ENCODE peak calls at places on chromosomes 12 and 14, in seven cellular contexts. P, O, B, C, G, D and U are unnamed samples.

GRCh38 chr12:98334768-98335167 is 180.6 kb upstream of the TMPO start:
- DNase-seq in P (no peak), O (no peak), B (no peak), C (no peak), G (no peak), D (no peak), U (no peak)

GRCh38 chr12:53791735-53792326 is 40.1 kb upstream of the CISTR start:
- DNase-seq in P (peak; percentile 38), O (no peak), B (no peak), C (no peak), G (peak; percentile 78), D (peak; percentile 50), U (no peak)

GRCh38 chr12:32171211-32171610 is 64.6 kb downstream of the BICD1 start:
- DNase-seq in P (no peak), O (no peak), B (no peak), C (no peak), G (no peak), D (no peak), U (no peak)

GRCh38 chr12:10454531-10454930 is 1.4 kb upstream of the KLRC1 start:
- DNase-seq in P (no peak), O (no peak), B (no peak), C (no peak), G (no peak), D (no peak), U (no peak)

GRCh38 chr14:99166506-99166905 is 105.5 kb downstream of the BCL11B start:
- DNase-seq in P (no peak), O (no peak), B (no peak), C (no peak), G (peak; percentile 24), D (no peak), U (no peak)

GRCh38 chr14:73739174-73739898 is 25.2 kb upstream of the PNMA1 start:
- DNase-seq in P (no peak), O (no peak), B (no peak), C (no peak), G (no peak), D (peak; percentile 23), U (no peak)

GRCh38 chr12:30850684-30851083 is 75.9 kb upstream of the TSPAN11 start:
- DNase-seq in P (no peak), O (no peak), B (no peak), C (no peak), G (no peak), D (no peak), U (no peak)

GRCh38 chr12:82651489-82651888 is 35.2 kb upstream of the TMTC2 start:
- DNase-seq in P (peak; percentile 83), O (no peak), B (no peak), C (no peak), G (no peak), D (no peak), U (no peak)

GRCh38 chr14:99122521-99123125 is 149.4 kb downstream of the BCL11B start:
- DNase-seq in P (no peak), O (no peak), B (no peak), C (no peak), G (peak; percentile 44), D (no peak), U (no peak)

GRCh38 chr14:76138758-76139723 is 12.7 kb upstream of the GPATCH2L start:
- DNase-seq in P (no peak), O (no peak), B (no peak), C (no peak), G (peak; percentile 74), D (peak; percentile 51), U (no peak)

GRCh38 chr14:37550511-37550910 is 44.5 kb downstream of the FOXA1 start:
- DNase-seq in P (no peak), O (peak; percentile 88), B (no peak), C (no peak), G (no peak), D (no peak), U (no peak)

GRCh38 chr12:106097011-106097410 is 41.7 kb downstream of the NUAK1 start:
- DNase-seq in P (no peak), O (peak; percentile 35), B (no peak), C (no peak), G (no peak), D (no peak), U (peak; percentile 55)

GRCh38 chr12:111437816-111438454 is 32.2 kb downstream of the SH2B3 start:
- DNase-seq in P (no peak), O (peak; percentile 88), B (no peak), C (no peak), G (no peak), D (no peak), U (peak; percentile 95)

GRCh38 chr12:56629459-56630179 is 507 bp downstream of the BAZ2A start:
- DNase-seq in P (no peak), O (no peak), B (no peak), C (no peak), G (peak; percentile 52), D (peak; percentile 64), U (peak; percentile 21)

DNA sequence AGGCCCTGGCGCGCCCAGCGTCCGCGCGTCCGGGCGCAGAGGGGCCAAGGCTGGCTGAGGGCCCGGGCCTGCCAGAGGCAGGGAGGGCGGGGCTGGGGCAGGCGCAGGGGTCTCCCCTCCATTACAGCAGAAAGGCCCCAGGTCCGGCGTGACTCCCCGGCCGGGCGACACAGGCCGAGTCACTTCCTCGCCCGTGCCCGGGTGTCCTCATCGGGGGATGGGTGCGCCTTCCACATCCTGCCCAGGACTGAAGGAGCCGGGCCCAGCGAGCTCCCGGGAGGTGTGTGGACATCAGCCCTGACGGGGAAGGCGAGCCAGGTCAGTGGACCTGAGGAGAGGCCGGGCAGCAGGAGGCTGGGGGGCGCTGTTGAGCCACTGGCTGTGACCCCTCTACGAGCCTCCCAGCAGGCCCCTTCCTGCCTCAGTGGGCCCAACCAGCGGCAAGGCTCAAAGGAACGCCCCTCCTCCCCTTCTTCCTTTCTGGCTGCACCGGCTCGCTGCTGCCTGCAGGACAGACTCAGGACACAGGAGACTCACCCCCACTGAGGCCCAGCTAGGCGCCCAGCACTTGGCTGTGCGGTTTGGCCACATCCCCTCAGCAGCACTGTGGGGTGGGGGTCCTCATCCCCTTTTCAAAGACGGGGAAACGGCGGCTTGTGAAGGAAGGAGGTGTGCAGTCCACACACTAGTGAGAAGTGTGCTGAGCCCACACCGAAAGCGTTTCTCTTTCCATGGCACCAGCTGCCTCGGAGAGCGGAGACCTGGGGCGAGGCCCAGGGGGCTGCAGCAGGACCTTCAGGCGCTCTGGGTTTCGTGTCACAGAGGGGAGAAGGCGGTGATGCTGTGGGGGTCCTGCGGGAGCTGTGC is 606 bp downstream of the TNFAIP2 start:
- DNase-seq in P (no peak), O (no peak), B (no peak), C (no peak), G (peak; percentile 82), D (peak; percentile 50), U (peak; percentile 49)
- H3K9ac ChIP-seq in P (peak overlapping the region; percentile 83), O (peak overlapping the region; percentile 40), B (peak overlapping the region; percentile 75), C (no peak overlapping the region), G (no peak overlapping the region), D (peak overlapping the region; percentile 94), U (no peak overlapping the region)

GRCh38 chr12:66662729-66663128 is 16.1 kb downstream of the GRIP1 start:
- DNase-seq in P (no peak), O (peak; percentile 33), B (no peak), C (no peak), G (no peak), D (no peak), U (peak; percentile 91)

GRCh38 chr12:66664076-66664475 is 14.8 kb downstream of the GRIP1 start:
- DNase-seq in P (no peak), O (no peak), B (no peak), C (no peak), G (no peak), D (no peak), U (no peak)

GRCh38 chr12:66665416-66665815 is 13.5 kb downstream of the GRIP1 start:
- DNase-seq in P (no peak), O (peak; percentile 1), B (no peak), C (no peak), G (no peak), D (no peak), U (no peak)

GRCh38 chr12:66662179-66662578 is 16.7 kb downstream of the GRIP1 start:
- DNase-seq in P (no peak), O (no peak), B (no peak), C (no peak), G (no peak), D (no peak), U (no peak)

DNA sequence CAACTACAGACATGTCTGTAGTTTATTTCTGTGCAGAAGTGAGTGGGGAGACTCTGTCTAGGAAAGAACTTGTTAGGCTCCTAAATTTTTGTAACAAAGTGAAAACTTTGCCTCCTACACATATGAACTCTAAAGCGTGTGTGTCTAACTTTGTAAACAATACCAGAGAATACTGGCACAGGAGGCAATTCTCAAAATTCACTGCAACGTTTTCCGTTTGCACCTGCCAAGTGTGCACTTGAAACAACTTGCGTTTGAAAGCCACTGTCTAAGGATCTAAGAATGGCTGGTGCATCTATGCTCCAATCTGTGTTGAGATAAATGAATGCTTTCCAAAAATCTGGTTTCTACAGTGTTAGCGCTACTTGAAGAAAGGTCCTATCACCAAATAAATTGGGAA is 15.3 kb downstream of the GRIP1 start:
- DNase-seq in P (no peak), O (no peak), B (no peak), C (no peak), G (no peak), D (no peak), U (no peak)
- TF ChIP-seq POLR2A in P (no peak), O (no peak), B (no peak), C (no peak), G (no peak), D (no peak), U (no peak)

GRCh38 chr12:120649442-120650248 is 9.2 kb downstream of the CABP1 start:
- DNase-seq in P (no peak), O (peak; percentile 5), B (no peak), C (no peak), G (no peak), D (no peak), U (peak; percentile 8)
- TF ChIP-seq CTCF in P (no peak), O (no peak), B (no peak), C (no peak), G (no peak), D (no peak), U (no peak)

GRCh38 chr12:124751654-124752355 is 111.9 kb downstream of the SCARB1 start:
- DNase-seq in P (no peak), O (no peak), B (no peak), C (no peak), G (no peak), D (no peak), U (no peak)

GRCh38 chr12:124752437-124753229 is 111.0 kb downstream of the SCARB1 start:
- DNase-seq in P (no peak), O (no peak), B (no peak), C (no peak), G (no peak), D (no peak), U (no peak)

GRCh38 chr12:124750149-124750656 is 113.5 kb downstream of the SCARB1 start:
- DNase-seq in P (no peak), O (no peak), B (no peak), C (no peak), G (no peak), D (no peak), U (no peak)

GRCh38 chr12:124749725-124750124 is 113.9 kb downstream of the SCARB1 start:
- DNase-seq in P (no peak), O (no peak), B (no peak), C (no peak), G (no peak), D (no peak), U (no peak)

GRCh38 chr12:124750787-124751471 is 112.7 kb downstream of the SCARB1 start:
- DNase-seq in P (no peak), O (no peak), B (no peak), C (no peak), G (peak; percentile 73), D (peak; percentile 55), U (no peak)
- H3K9ac ChIP-seq in P (no peak overlapping the region), O (no peak overlapping the region), B (no peak overlapping the region), C (no peak overlapping the region), G (no peak overlapping the region), D (peak overlapping the region; percentile 0), U (no peak overlapping the region)